ENCODE peak calls at places on chromosomes 5 and 9, in six cellular contexts. B, C, H, D, X and Y are unnamed samples.

GRCh38 chr5:151947924-151948323 is 23.3 kb upstream of the GLRA1 start:
- DNase-seq in B (no peak), C (no peak), H (no peak), D (no peak), X (no peak), Y (no peak)

GRCh38 chr5:31413030-31413812 is 118.7 kb downstream of the DROSHA start:
- DNase-seq in B (no peak), C (no peak), H (no peak), D (peak), X (no peak), Y (no peak)

GRCh38 chr5:3780278-3780677 is 184.6 kb downstream of the IRX1 start:
- DNase-seq in B (no peak), C (no peak), H (no peak), D (no peak), X (no peak), Y (no peak)

GRCh38 chr5:45639038-45639437 is 57.1 kb downstream of the HCN1 start:
- DNase-seq in B (no peak), C (no peak), H (no peak), D (peak), X (peak), Y (no peak)

GRCh38 chr9:94819161-94819677 is 92.7 kb downstream of the AOPEP start:
- DNase-seq in B (no peak), C (no peak), H (no peak), D (no peak), X (no peak), Y (no peak)

GRCh38 chr9:98826716-98827115 is 19.2 kb downstream of the GALNT12 start:
- DNase-seq in B (no peak), C (no peak), H (no peak), D (no peak), X (no peak), Y (no peak)

GRCh38 chr5:172680921-172681320 is 39.9 kb downstream of the NEURL1B start:
- DNase-seq in B (no peak), C (no peak), H (no peak), D (no peak), X (no peak), Y (no peak)

GRCh38 chr9:27423919-27424710 is 100.0 kb upstream of the IFNK start:
- DNase-seq in B (no peak), C (no peak), H (no peak), D (no peak), X (no peak), Y (no peak)

GRCh38 chr9:132631280-132631679 is 38.5 kb downstream of the DDX31 start:
- DNase-seq in B (no peak), C (no peak), H (no peak), D (peak), X (no peak), Y (no peak)

GRCh38 chr9:130664191-130665028 is at the start of gene PRDM12:
- DNase-seq in B (no peak), C (no peak), H (no peak), D (peak), X (no peak), Y (no peak)

GRCh38 chr5:150527808-150528207 is 19.9 kb downstream of the NDST1 start:
- DNase-seq in B (no peak), C (no peak), H (no peak), D (no peak), X (no peak), Y (no peak)

GRCh38 chr5:55223219-55223987 is 3.7 kb downstream of the MCIDAS start:
- DNase-seq in B (no peak), C (no peak), H (no peak), D (no peak), X (no peak), Y (no peak)

GRCh38 chr9:87389936-87390335 is 107.7 kb upstream of the DAPK1 start:
- DNase-seq in B (no peak), C (no peak), H (no peak), D (no peak), X (no peak), Y (no peak)

GRCh38 chr5:90054612-90055011 is 354.9 kb downstream of the CETN3 start:
- DNase-seq in B (no peak), C (no peak), H (no peak), D (no peak), X (no peak), Y (no peak)

GRCh38 chr5:172724203-172724602 is 46.8 kb downstream of the DUSP1 start:
- DNase-seq in B (no peak), C (no peak), H (no peak), D (no peak), X (no peak), Y (no peak)

GRCh38 chr9:134289241-134289875 is 36.9 kb upstream of the RXRA start:
- DNase-seq in B (no peak), C (no peak), H (no peak), D (no peak), X (no peak), Y (no peak)

GRCh38 chr9:82924243-82924605 is 138.7 kb downstream of the RASEF start:
- DNase-seq in B (no peak), C (no peak), H (no peak), D (no peak), X (no peak), Y (no peak)

GRCh38 chr9:72871685-72872084 is 81.2 kb downstream of the ALDH1A1 start:
- DNase-seq in B (no peak), C (no peak), H (no peak), D (peak), X (peak), Y (no peak)

GRCh38 chr9:12699529-12699928 is 6.3 kb downstream of the TYRP1 start:
- DNase-seq in B (no peak), C (no peak), H (no peak), D (no peak), X (no peak), Y (no peak)

GRCh38 chr9:73151653-73152382 is at the start of gene ANXA1:
- DNase-seq in B (peak), C (no peak), H (no peak), D (peak), X (peak), Y (no peak)

GRCh38 chr5:98713027-98713426 is 60.4 kb upstream of the RGMB start:
- DNase-seq in B (no peak), C (no peak), H (no peak), D (peak), X (no peak), Y (no peak)

GRCh38 chr5:178351221-178351825 is 118.7 kb upstream of the PHYKPL start:
- DNase-seq in B (no peak), C (no peak), H (no peak), D (no peak), X (no peak), Y (no peak)

GRCh38 chr5:106862450-106863193 is 808.1 kb downstream of the EFNA5 start:
- DNase-seq in B (no peak), C (no peak), H (no peak), D (no peak), X (peak), Y (no peak)

GRCh38 chr5:103283869-103284268 is 25.3 kb downstream of the MACIR start:
- DNase-seq in B (no peak), C (no peak), H (no peak), D (no peak), X (no peak), Y (no peak)

GRCh38 chr5:50727149-50727496 is 60.7 kb downstream of the PARP8 start:
- DNase-seq in B (no peak), C (no peak), H (no peak), D (peak), X (no peak), Y (no peak)

GRCh38 chr5:177472460-177473441 is 683 bp downstream of the DBN1 start:
- DNase-seq in B (peak), C (peak), H (no peak), D (peak), X (no peak), Y (no peak)

GRCh38 chr5:145237843-145238242 is 597.3 kb downstream of the PRELID2 start:
- DNase-seq in B (no peak), C (peak), H (no peak), D (no peak), X (peak), Y (no peak)

GRCh38 chr5:109866051-109866450 is 176.3 kb downstream of the MAN2A1 start:
- DNase-seq in B (no peak), C (no peak), H (no peak), D (no peak), X (no peak), Y (no peak)

GRCh38 chr5:123571927-123572326 is 60.0 kb downstream of the CSNK1G3 start:
- DNase-seq in B (no peak), C (no peak), H (no peak), D (no peak), X (no peak), Y (no peak)

GRCh38 chr5:149371296-149371962 is 7.7 kb downstream of the IL17B start:
- DNase-seq in B (peak), C (peak), H (peak), D (peak), X (peak), Y (peak)